ENCODE peak calls at places on chromosomes 6 and 20, in nine cellular contexts. One of them, this sample, is unnamed.

GRCh38 chr20:25248501-25249172 is 752 bp downstream of the PYGB start:
- DNase-seq in H9: peak
- DNase-seq in NCI-H1417 treated with DMSO at 0.1 percent for 48 hours: no peak
- DNase-seq in Calu3: no peak
- DNase-seq in effector CD4-positive, alpha-beta T cell: no peak
- DNase-seq in Peyer's patch: peak
- DNase-seq in NCI-H2029: peak
- DNase-seq in GDM1: no peak
- DNase-seq in SHP77: no peak
- DNase-seq in this sample: peak

GRCh38 chr6:105794263-105794662 is 291.9 kb upstream of the PRDM1 start:
- DNase-seq in H9: peak
- DNase-seq in NCI-H1417 treated with DMSO at 0.1 percent for 48 hours: no peak
- DNase-seq in Calu3: peak
- DNase-seq in effector CD4-positive, alpha-beta T cell: no peak
- DNase-seq in Peyer's patch: peak
- DNase-seq in NCI-H2029: no peak
- DNase-seq in GDM1: no peak
- DNase-seq in SHP77: no peak
- DNase-seq in this sample: no peak

GRCh38 chr6:89483111-89483720 is 50.3 kb downstream of the ANKRD6 start:
- DNase-seq in H9: peak
- DNase-seq in NCI-H1417 treated with DMSO at 0.1 percent for 48 hours: no peak
- DNase-seq in Calu3: no peak
- DNase-seq in effector CD4-positive, alpha-beta T cell: no peak
- DNase-seq in Peyer's patch: no peak
- DNase-seq in NCI-H2029: peak
- DNase-seq in GDM1: no peak
- DNase-seq in SHP77: no peak
- DNase-seq in this sample: peak

GRCh38 chr20:62503414-62504178 is 27.8 kb upstream of the GATA5 start:
- DNase-seq in H9: no peak
- DNase-seq in NCI-H1417 treated with DMSO at 0.1 percent for 48 hours: no peak
- DNase-seq in Calu3: no peak
- DNase-seq in effector CD4-positive, alpha-beta T cell: no peak
- DNase-seq in Peyer's patch: no peak
- DNase-seq in NCI-H2029: no peak
- DNase-seq in GDM1: no peak
- DNase-seq in SHP77: no peak
- DNase-seq in this sample: no peak

GRCh38 chr6:26249959-26250805 is 114.8 kb upstream of the BTN3A2 start:
- DNase-seq in H9: peak
- DNase-seq in NCI-H1417 treated with DMSO at 0.1 percent for 48 hours: peak
- DNase-seq in Calu3: peak
- DNase-seq in effector CD4-positive, alpha-beta T cell: peak
- DNase-seq in Peyer's patch: peak
- DNase-seq in NCI-H2029: peak
- DNase-seq in GDM1: no peak
- DNase-seq in SHP77: peak
- DNase-seq in this sample: peak

GRCh38 chr20:12970372-12970821 is 38.4 kb upstream of the SPTLC3 start:
- DNase-seq in H9: no peak
- DNase-seq in NCI-H1417 treated with DMSO at 0.1 percent for 48 hours: peak
- DNase-seq in Calu3: peak
- DNase-seq in effector CD4-positive, alpha-beta T cell: no peak
- DNase-seq in Peyer's patch: no peak
- DNase-seq in NCI-H2029: no peak
- DNase-seq in GDM1: no peak
- DNase-seq in SHP77: no peak
- DNase-seq in this sample: peak

GRCh38 chr20:40265872-40266533 is 423.0 kb downstream of the MAFB start:
- DNase-seq in H9: no peak
- DNase-seq in NCI-H1417 treated with DMSO at 0.1 percent for 48 hours: no peak
- DNase-seq in Calu3: peak
- DNase-seq in effector CD4-positive, alpha-beta T cell: no peak
- DNase-seq in Peyer's patch: no peak
- DNase-seq in NCI-H2029: no peak
- DNase-seq in GDM1: no peak
- DNase-seq in SHP77: no peak
- DNase-seq in this sample: peak

GRCh38 chr6:24872769-24873168 is 63.0 kb downstream of the RIPOR2 start:
- DNase-seq in H9: no peak
- DNase-seq in NCI-H1417 treated with DMSO at 0.1 percent for 48 hours: no peak
- DNase-seq in Calu3: no peak
- DNase-seq in effector CD4-positive, alpha-beta T cell: no peak
- DNase-seq in Peyer's patch: no peak
- DNase-seq in NCI-H2029: no peak
- DNase-seq in GDM1: no peak
- DNase-seq in SHP77: no peak
- DNase-seq in this sample: no peak

This sample was measured in NCI-H345.